ENCODE peak calls at places on chromosomes 12 and 14, in ten cellular contexts. B is HepG2, L is AG04450, R is tibial nerve, S is mucosa of descending colon, I is lung, E is HFF-Myc, H is choroid plexus epithelial cell, Q is cardiac fibroblast, N is fibroblast of the aortic adventitia. P is an unnamed sample.

GRCh38 chr14:54310852-54311230 is 86.0 kb upstream of the CDKN3 start:
- DNase-seq in I (no peak), L (no peak), E (no peak), H (no peak), R (no peak), N (no peak), S (no peak), B (no peak), Q (no peak), P (no peak)

GRCh38 chr14:98208943-98209342 is 1063.1 kb downstream of the BCL11B start:
- DNase-seq in N (no peak), E (no peak), H (no peak), I (no peak), L (no peak), Q (no peak), B (no peak), R (no peak), S (no peak), P (no peak)

GRCh38 chr12:118655588-118655987 is 279.2 kb downstream of the SUDS3 start:
- DNase-seq in H (no peak), S (no peak), N (no peak), L (no peak), Q (no peak), E (no peak), I (no peak), R (no peak), B (no peak), P (no peak)

GRCh38 chr12:93819048-93819491 is 141.9 kb downstream of the CRADD start:
- DNase-seq in E (no peak), H (peak; percentile 65), R (peak; percentile 54), N (peak; percentile 92), S (peak; percentile 56), L (peak; percentile 46), B (no peak), Q (peak; percentile 74), I (peak; percentile 44), P (peak; percentile 88)

GRCh38 chr14:57071639-57072038 is 197.1 kb downstream of the EXOC5 start:
- DNase-seq in E (no peak), I (no peak), H (no peak), N (no peak), R (no peak), L (no peak), B (no peak), Q (no peak), S (no peak), P (no peak)

GRCh38 chr12:43882578-43883178 is 46.8 kb downstream of the TMEM117 start:
- DNase-seq in Q (peak; percentile 81), H (peak; percentile 87), B (peak; percentile 46), S (no peak), E (peak; percentile 26), N (peak; percentile 81), R (peak; percentile 43), L (peak; percentile 54), I (no peak), P (peak; percentile 69)

GRCh38 chr14:90061849-90062794 is at the start of gene KCNK13:
- DNase-seq in S (no peak), N (no peak), H (no peak), Q (no peak), L (no peak), E (no peak), R (no peak), I (no peak), B (no peak), P (no peak)

GRCh38 chr14:104913413-104913812 is 11.3 kb upstream of the PLD4 start:
- DNase-seq in R (no peak), N (no peak), S (no peak), E (no peak), H (no peak), I (no peak), B (no peak), L (no peak), Q (no peak), P (no peak)

GRCh38 chr12:96061864-96062453 is 26.6 kb upstream of the LTA4H start:
- DNase-seq in B (peak; percentile 54), N (peak; percentile 94), E (peak; percentile 75), L (peak; percentile 69), I (peak; percentile 74), Q (peak; percentile 93), H (peak; percentile 94), S (no peak), R (peak; percentile 90), P (peak; percentile 88)

GRCh38 chr12:56517854-56518253 is 3.8 kb upstream of the RBMS2 start:
- DNase-seq in Q (no peak), I (no peak), R (no peak), N (no peak), E (no peak), L (no peak), S (no peak), H (no peak), B (peak; percentile 22), P (no peak)

GRCh38 chr12:43444940-43445564 is 107.0 kb downstream of the ADAMTS20 start:
- DNase-seq in H (peak; percentile 84), N (peak; percentile 74), E (peak; percentile 49), B (peak; percentile 39), R (peak; percentile 53), I (peak; percentile 50), Q (peak; percentile 77), L (peak; percentile 18), S (no peak), P (peak; percentile 60)

GRCh38 chr12:111102062-111102735 is 181.8 kb upstream of the MYL2 start:
- DNase-seq in N (no peak), E (no peak), L (no peak), H (no peak), S (no peak), I (no peak), R (no peak), B (no peak), Q (no peak), P (no peak)

GRCh38 chr12:104049278-104050257 is at the start of gene GLT8D2:
- DNase-seq in B (no peak), Q (peak; percentile 71), E (peak; percentile 75), I (peak; percentile 32), R (peak; percentile 46), H (peak; percentile 83), S (peak; percentile 59), L (peak; percentile 64), N (peak; percentile 84), P (peak; percentile 85)

GRCh38 chr14:94769413-94770250 is at the start of gene GSC:
- DNase-seq in Q (peak; percentile 33), N (peak; percentile 22), B (no peak), I (no peak), L (no peak), H (no peak), E (no peak), S (no peak), R (peak; percentile 39), P (peak; percentile 63)

GRCh38 chr12:106790020-106790419 is 15.5 kb downstream of the RIC8B start:
- DNase-seq in E (no peak), N (no peak), B (no peak), H (no peak), S (no peak), I (no peak), Q (no peak), R (no peak), L (no peak), P (no peak)
- TF ChIP-seq CTCF in E (no peak), N (no peak), B (peak; percentile 8), H (peak; percentile 43), S (no peak), I (no peak), Q (peak; percentile 11), R (no peak), L (peak; percentile 10), P (no peak)

DNA sequence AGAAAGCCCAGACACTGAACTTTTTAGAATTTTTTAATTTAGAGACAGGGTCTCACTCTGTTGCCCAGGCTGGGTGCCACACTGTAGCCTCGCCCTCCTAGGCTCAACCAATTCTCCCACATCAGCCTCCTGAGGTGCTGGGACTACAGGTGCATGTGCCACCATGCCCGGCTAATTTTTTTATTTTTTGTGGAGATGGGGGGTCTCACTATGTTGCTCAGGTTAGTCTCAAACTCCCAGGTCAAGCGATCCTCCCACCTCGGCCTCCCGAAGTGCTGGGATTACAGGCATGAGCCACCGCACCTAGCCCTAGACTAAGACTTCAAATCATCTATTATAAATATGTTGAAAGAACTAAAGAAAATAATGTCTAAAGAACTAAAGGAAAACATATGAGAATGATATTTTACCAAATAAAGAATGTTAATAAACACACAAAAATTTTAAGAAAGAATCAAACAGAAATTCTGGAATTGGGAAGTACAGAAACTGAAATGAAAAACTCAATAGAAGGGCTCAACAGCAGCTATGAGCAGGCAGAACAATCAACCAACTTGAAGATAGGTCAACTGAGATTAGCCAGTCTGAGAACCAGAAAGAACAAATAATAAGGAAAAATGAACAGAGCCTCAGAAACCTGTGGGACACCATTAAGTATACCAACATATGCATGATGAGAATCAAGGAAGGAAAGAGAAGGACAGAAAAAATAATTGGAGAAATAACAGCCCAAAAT is 26.2 kb upstream of the AP4S1 start:
- DNase-seq in L (no peak), R (no peak), N (no peak), H (no peak), Q (no peak), I (no peak), S (no peak), B (no peak), E (no peak), P (no peak)
- H3K4me3 ChIP-seq in L (no peak overlapping the region), R (no peak overlapping the region), N (no peak overlapping the region), H (no peak overlapping the region), Q (no peak overlapping the region), I (no peak overlapping the region), S (no peak overlapping the region), B (no peak overlapping the region), E (no peak overlapping the region), P (no peak overlapping the region)

GRCh38 chr12:70849265-70849960 is 71.1 kb downstream of the PTPRR start:
- DNase-seq in I (no peak), Q (peak; percentile 79), L (no peak), E (peak; percentile 2), R (no peak), N (peak; percentile 87), H (peak; percentile 79), S (no peak), B (peak; percentile 2), P (peak; percentile 40)
- TF ChIP-seq CTCF in I (no peak), Q (peak; percentile 54), L (peak; percentile 38), E (no peak), R (no peak), N (peak; percentile 56), H (peak; percentile 60), S (peak; percentile 15), B (peak; percentile 13), P (peak; percentile 60)

GRCh38 chr12:209851-210250 is 4.1 kb downstream of the SLC6A12 start:
- DNase-seq in L (no peak), R (no peak), B (no peak), E (no peak), Q (no peak), N (no peak), H (no peak), I (no peak), S (no peak), P (no peak)

GRCh38 chr12:208813-209212 is 5.1 kb downstream of the SLC6A12 start:
- DNase-seq in B (no peak), E (no peak), R (no peak), I (no peak), H (no peak), Q (no peak), S (no peak), L (no peak), N (no peak), P (no peak)

GRCh38 chr12:210277-211141 is 3.4 kb downstream of the SLC6A12 start:
- DNase-seq in B (peak; percentile 93), S (no peak), N (no peak), L (no peak), R (no peak), I (no peak), E (no peak), H (no peak), Q (no peak), P (no peak)

GRCh38 chr12:207804-208203 is 6.2 kb downstream of the SLC6A12 start:
- DNase-seq in B (no peak), I (no peak), S (no peak), L (no peak), N (no peak), R (no peak), H (no peak), Q (no peak), E (no peak), P (no peak)

GRCh38 chr12:209246-209645 is 4.7 kb downstream of the SLC6A12 start:
- DNase-seq in N (no peak), S (no peak), Q (no peak), H (no peak), B (no peak), I (no peak), R (no peak), L (no peak), E (no peak), P (no peak)
- H3K4me3 ChIP-seq in N (no peak overlapping the region), S (no peak overlapping the region), Q (no peak overlapping the region), H (no peak overlapping the region), B (no peak overlapping the region), I (no peak overlapping the region), R (no peak overlapping the region), L (no peak overlapping the region), E (no peak overlapping the region), P (no peak overlapping the region)